ENCODE peak calls at places on chromosome 2, in ten cellular contexts. A is tibial nerve, S is mammary epithelial cell, I is upper lobe of right lung, J is GM23248, G is OCI-LY7, V is kidney, K is astrocyte, Q is adipocyte, M is lower lobe of right lung. R is an unnamed sample. For H3K36me3, the result is how much of the 10 kb centered on the place peaks cover.

GRCh38 chr2:64599469-64599868 is 54.2 kb downstream of the SERTAD2 start:
- DNase-seq in I (no peak), A (no peak), Q (no peak), J (no peak), G (peak), V (no peak), K (no peak), M (no peak), S (no peak), R (peak)

GRCh38 chr2:152587187-152587947 is 129.9 kb downstream of the PRPF40A start:
- DNase-seq in J (peak), K (peak), V (no peak), A (no peak), G (no peak), M (no peak), I (no peak), S (peak), Q (no peak), R (no peak)

GRCh38 chr2:56117764-56118163 is 66.0 kb upstream of the CCDC85A start:
- DNase-seq in K (no peak), Q (no peak), J (no peak), S (no peak), V (no peak), M (no peak), A (no peak), I (no peak), G (no peak), R (no peak)

GRCh38 chr2:71749671-71750101 is 296.3 kb downstream of the DYSF start:
- DNase-seq in V (no peak), M (no peak), Q (no peak), I (no peak), K (peak), A (no peak), S (peak), J (peak), G (no peak), R (no peak)

GRCh38 chr2:86097913-86098312 is 7.8 kb downstream of the POLR1A start:
- DNase-seq in K (no peak), G (no peak), A (no peak), M (no peak), Q (no peak), V (no peak), I (no peak), S (no peak), J (no peak), R (no peak)

GRCh38 chr2:88082781-88083180 is 15.2 kb downstream of the SMYD1 start:
- DNase-seq in M (no peak), G (no peak), S (peak), Q (no peak), K (no peak), J (no peak), I (no peak), V (no peak), A (no peak), R (no peak)

GRCh38 chr2:197828464-197829135 is 24.2 kb downstream of the PLCL1 start:
- DNase-seq in J (peak), A (no peak), G (no peak), V (no peak), I (no peak), M (no peak), Q (peak), S (no peak), K (peak), R (no peak)

GRCh38 chr2:42105330-42106256 is 57.8 kb downstream of the PKDCC start:
- DNase-seq in J (no peak), G (peak), I (peak), Q (no peak), K (no peak), V (peak), A (no peak), M (peak), S (no peak), R (no peak)

GRCh38 chr2:111235192-111235591 is 114.5 kb downstream of the BCL2L11 start:
- DNase-seq in V (no peak), M (no peak), K (no peak), I (no peak), G (no peak), S (no peak), Q (no peak), J (no peak), A (no peak), R (no peak)

GRCh38 chr2:143489135-143489534 is 359.9 kb downstream of the ARHGAP15 start:
- DNase-seq in J (peak), K (peak), G (no peak), S (peak), M (no peak), Q (peak), I (no peak), A (no peak), V (no peak), R (no peak)

DNA sequence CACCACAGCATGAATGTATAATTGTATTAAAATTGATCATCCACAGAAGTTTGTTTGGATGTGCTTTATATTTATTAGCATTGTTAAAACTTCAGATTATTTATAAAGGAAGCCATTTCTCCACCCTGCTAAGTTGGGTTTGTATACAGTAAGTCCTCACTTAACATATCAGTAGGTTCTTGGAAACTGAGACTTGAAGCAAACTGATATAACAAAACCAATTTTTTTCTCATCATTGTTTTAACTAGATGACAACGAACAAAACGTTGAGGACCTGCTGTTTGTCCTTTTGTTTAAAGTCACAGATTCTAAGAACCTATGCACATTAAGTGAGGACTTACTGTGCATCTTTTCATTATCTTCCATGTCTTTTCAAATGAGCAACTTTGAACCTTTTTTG is 17.1 kb downstream of the C2orf69 start:
- DNase-seq in Q (no peak), A (no peak), K (no peak), S (no peak), V (no peak), M (no peak), J (no peak), I (no peak), G (no peak), R (no peak)
- H3K36me3 ChIP-seq in Q (under half), A (under half), K (under half), S (under half), V (under half), M (under half), J (under half), I (under half), G (half or more), R (under half)

DNA sequence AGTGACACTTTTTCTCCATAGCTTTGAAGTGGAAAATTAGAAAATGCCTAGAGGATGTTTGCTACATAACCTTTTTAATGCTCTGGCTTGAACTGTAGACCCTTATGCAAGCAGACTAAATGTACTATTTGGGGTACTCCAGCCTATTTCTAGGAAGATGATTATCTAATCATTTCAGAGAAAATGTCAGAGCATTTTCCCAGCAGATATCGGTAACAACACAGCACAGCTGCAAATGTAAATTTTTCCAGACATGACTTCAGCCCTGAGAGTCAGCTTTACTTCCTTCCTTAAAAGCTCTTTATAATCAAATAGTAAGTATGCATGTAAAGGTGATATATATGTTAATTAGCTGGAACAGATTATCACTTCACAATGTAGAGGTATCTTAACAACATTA is 1647.1 kb downstream of the SUCLG1 start:
- DNase-seq in V (no peak), Q (no peak), G (no peak), M (no peak), K (no peak), J (no peak), S (no peak), I (no peak), A (no peak), R (no peak)
- H3K36me3 ChIP-seq in V (under half), Q (under half), G (under half), M (under half), K (under half), J (under half), S (under half), I (under half), A (under half), R (under half)

GRCh38 chr2:20622731-20623130 is 28.2 kb downstream of the HS1BP3 start:
- DNase-seq in J (no peak), A (no peak), I (peak), Q (no peak), V (peak), K (no peak), G (no peak), M (peak), S (no peak), R (peak)
- H3K36me3 ChIP-seq in J (under half), A (under half), I (half or more), Q (under half), V (under half), K (under half), G (under half), M (half or more), S (under half), R (under half)

GRCh38 chr2:112634153-112634873 is 11.4 kb upstream of the SLC20A1 start:
- DNase-seq in Q (no peak), I (peak), A (no peak), G (no peak), K (no peak), S (no peak), J (no peak), V (peak), M (no peak), R (no peak)
- H3K36me3 ChIP-seq in Q (under half), I (under half), A (under half), G (under half), K (under half), S (under half), J (under half), V (under half), M (under half), R (under half)

GRCh38 chr2:232707076-232707475 is 9.9 kb downstream of the GIGYF2 start:
- DNase-seq in J (no peak), A (no peak), I (no peak), V (no peak), K (no peak), S (no peak), G (no peak), M (no peak), Q (no peak), R (no peak)
- H3K36me3 ChIP-seq in J (under half), A (under half), I (half or more), V (under half), K (under half), S (under half), G (half or more), M (half or more), Q (under half), R (under half)

GRCh38 chr2:116719841-116720240 is 1094.7 kb upstream of the DDX18 start:
- DNase-seq in V (no peak), G (no peak), M (no peak), K (peak), J (no peak), I (no peak), Q (no peak), S (peak), A (no peak), R (peak)

DNA sequence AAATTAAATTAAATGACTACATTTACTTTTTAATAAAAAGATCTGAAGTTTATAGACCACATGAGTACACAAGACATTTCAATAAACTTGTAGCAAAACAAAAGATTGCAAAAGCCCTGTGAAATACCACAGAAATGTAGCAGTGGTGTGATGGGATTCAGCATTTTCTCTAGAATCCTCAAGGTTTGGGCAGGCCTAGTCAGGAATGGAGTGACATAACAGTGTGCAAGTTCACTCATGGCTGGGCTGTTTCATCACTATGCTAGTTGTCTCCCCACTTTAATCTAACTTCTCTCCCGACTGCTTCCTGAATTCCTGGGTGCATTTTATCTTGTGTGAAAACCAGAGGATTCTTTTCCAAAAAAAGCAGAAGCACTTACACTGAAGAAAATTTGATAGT is 1089.9 kb upstream of the DDX18 start:
- DNase-seq in V (no peak), M (no peak), I (no peak), Q (no peak), K (peak), S (no peak), A (no peak), G (no peak), J (no peak), R (no peak)
- H3K36me3 ChIP-seq in V (under half), M (under half), I (under half), Q (under half), K (under half), S (under half), A (under half), G (under half), J (under half), R (under half)

DNA sequence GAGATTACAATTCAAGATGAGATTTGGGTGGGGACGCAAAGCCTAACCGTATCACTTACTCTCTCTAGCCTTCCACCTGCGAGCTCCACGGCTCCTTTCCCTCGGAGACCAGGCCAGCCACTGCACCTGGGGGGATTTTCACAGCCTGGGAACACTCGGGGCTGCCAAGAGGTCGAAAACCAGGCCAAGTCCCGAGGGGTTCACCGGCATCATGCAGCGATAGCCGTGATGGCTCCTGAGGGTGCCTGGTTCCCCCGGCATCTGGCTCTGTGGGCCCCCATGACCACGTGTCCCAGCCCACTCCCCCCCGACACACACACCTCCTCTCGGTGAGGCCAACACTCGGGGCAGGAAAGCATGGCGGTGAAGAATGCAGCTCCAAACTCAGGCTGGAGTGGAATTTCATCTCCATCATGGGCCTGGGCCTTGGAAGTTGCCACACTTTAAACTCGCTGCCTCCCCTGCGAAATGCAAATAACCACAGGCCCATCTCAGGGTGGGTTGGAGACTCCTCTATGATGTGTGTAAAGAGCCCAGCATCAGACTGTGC is 32.6 kb downstream of the ADCY3 start:
- DNase-seq in S (no peak), Q (no peak), V (no peak), K (no peak), A (no peak), M (no peak), G (no peak), J (no peak), I (no peak), R (no peak)
- H3K36me3 ChIP-seq in S (under half), Q (under half), V (under half), K (under half), A (under half), M (under half), G (under half), J (under half), I (under half), R (under half)

GRCh38 chr2:239103125-239104098 is 255.5 kb downstream of the TWIST2 start:
- DNase-seq in V (no peak), J (no peak), I (no peak), S (no peak), M (no peak), G (no peak), A (no peak), K (no peak), Q (no peak), R (no peak)

GRCh38 chr2:239101071-239101470 is 253.2 kb downstream of the TWIST2 start:
- DNase-seq in K (no peak), I (no peak), M (no peak), G (no peak), V (no peak), A (no peak), Q (no peak), J (no peak), S (no peak), R (no peak)

GRCh38 chr2:239104800-239105199 is 256.9 kb downstream of the TWIST2 start:
- DNase-seq in J (no peak), Q (no peak), I (no peak), G (no peak), V (no peak), K (no peak), A (no peak), M (no peak), S (no peak), R (no peak)

GRCh38 chr2:239101807-239102206 is 253.9 kb downstream of the TWIST2 start:
- DNase-seq in J (no peak), G (no peak), M (no peak), S (no peak), I (no peak), V (no peak), A (no peak), Q (no peak), K (no peak), R (no peak)

GRCh38 chr2:239102266-239102665 is 254.4 kb downstream of the TWIST2 start:
- DNase-seq in Q (no peak), I (no peak), A (no peak), S (no peak), K (no peak), V (no peak), J (no peak), M (no peak), G (no peak), R (no peak)
- H3K36me3 ChIP-seq in Q (under half), I (half or more), A (under half), S (under half), K (under half), V (under half), J (under half), M (half or more), G (under half), R (under half)

GRCh38 chr2:216130346-216130951 is 21.3 kb downstream of the XRCC5 start:
- DNase-seq in A (no peak), G (no peak), M (no peak), S (no peak), I (no peak), K (no peak), V (no peak), Q (peak), J (no peak), R (no peak)
- H3K36me3 ChIP-seq in A (under half), G (half or more), M (half or more), S (half or more), I (half or more), K (half or more), V (under half), Q (half or more), J (half or more), R (half or more)

GRCh38 chr2:145207884-145208283 is 688.0 kb upstream of the ZEB2 start:
- DNase-seq in A (no peak), M (no peak), G (no peak), I (no peak), Q (no peak), J (no peak), K (no peak), S (no peak), V (no peak), R (no peak)

GRCh38 chr2:145203931-145204330 is 684.0 kb upstream of the ZEB2 start:
- DNase-seq in M (no peak), Q (no peak), V (no peak), A (no peak), K (no peak), G (no peak), S (no peak), I (no peak), J (no peak), R (no peak)

DNA sequence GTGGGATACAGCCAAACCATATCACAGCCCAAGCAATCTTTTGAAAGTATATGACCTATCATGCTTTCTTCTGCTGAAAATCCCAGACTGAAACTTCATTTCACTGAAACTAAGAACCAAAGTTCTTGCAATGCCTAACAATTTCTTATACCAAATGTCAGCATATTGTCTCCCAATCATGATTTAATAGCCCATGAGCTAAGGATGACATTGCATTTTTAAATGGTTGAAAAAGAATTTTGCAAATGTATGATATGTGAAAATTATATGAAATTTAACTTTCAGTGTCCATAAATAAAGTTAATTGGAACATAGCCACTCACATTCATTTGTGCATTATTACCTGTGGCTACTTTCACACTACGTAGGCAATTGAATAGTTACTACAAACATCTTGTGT is 687.0 kb upstream of the ZEB2 start:
- DNase-seq in Q (no peak), A (no peak), G (no peak), S (no peak), V (no peak), M (no peak), J (no peak), K (no peak), I (no peak), R (no peak)
- H3K36me3 ChIP-seq in Q (under half), A (under half), G (under half), S (under half), V (under half), M (under half), J (under half), K (under half), I (under half), R (under half)

R was measured in BE2C.